ENCODE peak calls at places on chromosomes 12 and 14, in five cellular contexts. M, S, Z, E and N are unnamed samples.

GRCh38 chr12:121190523-121191031 is 19.4 kb upstream of the P2RX4 start:
- DNase-seq in M (peak), S (no peak), Z (no peak), E (no peak), N (no peak)

GRCh38 chr12:99390707-99391106 is 256.8 kb upstream of the GARIN6 start:
- DNase-seq in M (no peak), S (no peak), Z (peak), E (peak), N (peak)

GRCh38 chr12:41576925-41577324 is 388.8 kb downstream of the PDZRN4 start:
- DNase-seq in M (no peak), S (no peak), Z (no peak), E (no peak), N (no peak)

GRCh38 chr12:77104792-77105191 is 39.4 kb upstream of the E2F7 start:
- DNase-seq in M (peak), S (no peak), Z (no peak), E (no peak), N (no peak)

GRCh38 chr12:47715393-47715876 is 9.6 kb upstream of the RPAP3 start:
- DNase-seq in M (peak), S (peak), Z (peak), E (peak), N (peak)

GRCh38 chr12:59056931-59057330 is 136.6 kb upstream of the LRIG3 start:
- DNase-seq in M (no peak), S (no peak), Z (no peak), E (no peak), N (no peak)

GRCh38 chr14:23153891-23154796 is 29.3 kb downstream of the SLC7A8 start:
- DNase-seq in M (peak), S (peak), Z (no peak), E (no peak), N (peak)

GRCh38 chr14:62029569-62029924 is 267.3 kb downstream of the SNAPC1 start:
- DNase-seq in M (no peak), S (no peak), Z (no peak), E (no peak), N (no peak)

GRCh38 chr12:127214196-127214595 is 1052.8 kb upstream of the TMEM132C start:
- DNase-seq in M (no peak), S (no peak), Z (no peak), E (no peak), N (no peak)

GRCh38 chr14:94427016-94427613 is 25.5 kb downstream of the SERPINA11 start:
- DNase-seq in M (peak), S (no peak), Z (no peak), E (no peak), N (no peak)

GRCh38 chr12:1779783-1780182 is 40.6 kb upstream of the LRTM2 start:
- DNase-seq in M (no peak), S (no peak), Z (no peak), E (no peak), N (no peak)

GRCh38 chr12:88935856-88936255 is 355.6 kb upstream of the KITLG start:
- DNase-seq in M (peak), S (no peak), Z (no peak), E (no peak), N (no peak)

GRCh38 chr14:53964249-53964648 is 7.6 kb upstream of the BMP4 start:
- DNase-seq in M (no peak), S (no peak), Z (no peak), E (no peak), N (no peak)

GRCh38 chr12:38386238-38386985 is 69.8 kb downstream of the ALG10B start:
- DNase-seq in M (no peak), S (no peak), Z (no peak), E (no peak), N (no peak)

GRCh38 chr12:31813305-31813704 is 84.5 kb upstream of the AMN1 start:
- DNase-seq in M (no peak), S (no peak), Z (no peak), E (no peak), N (no peak)

GRCh38 chr14:85257287-85257686 is 272.7 kb upstream of the FLRT2 start:
- DNase-seq in M (no peak), S (no peak), Z (no peak), E (no peak), N (no peak)

GRCh38 chr12:15699886-15700285 is 89.3 kb downstream of the EPS8 start:
- DNase-seq in M (no peak), S (no peak), Z (no peak), E (no peak), N (no peak)

GRCh38 chr14:105854600-105855245 is 328.3 kb downstream of the TMEM121 start:
- DNase-seq in M (no peak), S (peak), Z (no peak), E (no peak), N (no peak)

GRCh38 chr14:96136361-96136760 is 68.3 kb upstream of the BDKRB2 start:
- DNase-seq in M (peak), S (no peak), Z (no peak), E (no peak), N (no peak)

GRCh38 chr12:120234643-120235368 is 30.7 kb downstream of the PXN start:
- DNase-seq in M (peak), S (peak), Z (peak), E (peak), N (peak)

GRCh38 chr12:40963761-40964160 is 224.4 kb upstream of the PDZRN4 start:
- DNase-seq in M (no peak), S (no peak), Z (no peak), E (no peak), N (no peak)

GRCh38 chr12:130298322-130298721 is 39.4 kb upstream of the PIWIL1 start:
- DNase-seq in M (no peak), S (no peak), Z (no peak), E (no peak), N (no peak)

GRCh38 chr12:47813491-47814196 is 6.1 kb downstream of the HDAC7 start:
- DNase-seq in M (no peak), S (no peak), Z (no peak), E (no peak), N (no peak)

GRCh38 chr12:112514926-112515642 is 96.3 kb downstream of the PTPN11 start:
- DNase-seq in M (no peak), S (no peak), Z (no peak), E (no peak), N (no peak)

GRCh38 chr12:90343966-90344365 is 611.0 kb downstream of the CCER1 start:
- DNase-seq in M (peak), S (no peak), Z (no peak), E (no peak), N (no peak)

GRCh38 chr14:52117433-52117832 is 48.6 kb upstream of the NID2 start:
- DNase-seq in M (no peak), S (no peak), Z (no peak), E (no peak), N (no peak)

GRCh38 chr14:53124778-53125177 is 28.3 kb downstream of the DDHD1 start:
- DNase-seq in M (no peak), S (no peak), Z (no peak), E (no peak), N (no peak)

GRCh38 chr12:54940695-54941315 is 43.8 kb downstream of the TESPA1 start:
- DNase-seq in M (no peak), S (no peak), Z (no peak), E (no peak), N (no peak)

DNA sequence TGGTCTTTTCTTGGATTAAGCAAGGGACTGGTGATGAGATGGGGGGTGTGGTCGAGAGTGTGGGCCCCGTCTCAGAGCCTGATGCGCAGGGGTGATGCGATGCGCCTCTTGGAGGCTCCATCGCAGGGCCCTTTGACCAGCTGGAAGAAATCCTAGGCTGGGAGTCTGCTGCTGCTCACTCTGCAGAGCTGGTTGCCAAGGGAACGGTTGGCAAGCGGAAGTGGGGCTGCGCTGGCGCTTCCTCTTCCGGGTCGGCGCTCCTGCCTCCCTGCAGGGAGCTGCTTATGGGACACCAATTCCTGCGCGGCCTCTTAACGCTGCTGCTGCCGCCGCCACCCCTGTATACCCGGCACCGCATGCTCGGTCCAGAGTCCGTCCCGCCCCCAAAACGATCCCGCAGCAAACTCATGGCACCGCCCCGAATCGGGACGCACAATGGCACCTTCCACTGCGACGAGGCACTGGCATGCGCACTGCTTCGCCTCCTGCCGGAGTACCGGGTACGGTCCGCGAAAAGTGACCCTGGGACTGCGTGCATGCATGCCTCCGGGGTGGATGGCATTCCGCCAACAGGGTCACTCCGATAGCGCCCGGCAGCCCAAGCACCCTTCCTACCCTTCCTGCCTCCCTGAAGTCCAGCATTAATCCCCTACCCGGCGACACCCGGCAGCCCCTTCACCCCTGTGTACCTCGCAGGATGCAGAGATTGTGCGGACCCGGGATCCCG is at the start of gene MYG1:
- DNase-seq in M (peak), S (peak), Z (peak), E (peak), N (peak)
- TF ChIP-seq CTCF in M (peak), S (no peak), Z (peak), E (no peak), N (no peak)

GRCh38 chr14:100882991-100883788 is 20.3 kb downstream of the RTL1 start:
- DNase-seq in M (no peak), S (no peak), Z (no peak), E (no peak), N (no peak)

GRCh38 chr14:100884456-100884855 is 19.1 kb downstream of the RTL1 start:
- DNase-seq in M (no peak), S (no peak), Z (no peak), E (peak), N (no peak)

GRCh38 chr14:100883789-100884101 is 19.8 kb downstream of the RTL1 start:
- DNase-seq in M (no peak), S (no peak), Z (no peak), E (no peak), N (no peak)

GRCh38 chr14:100887728-100888335 is 15.7 kb downstream of the RTL1 start:
- DNase-seq in M (no peak), S (no peak), Z (no peak), E (no peak), N (no peak)

GRCh38 chr14:100885196-100886030 is 18.1 kb downstream of the RTL1 start:
- DNase-seq in M (no peak), S (no peak), Z (no peak), E (peak), N (no peak)
- TF ChIP-seq CTCF in M (no peak), S (no peak), Z (no peak), E (no peak), N (no peak)

GRCh38 chr12:109302358-109302757 is 6.7 kb downstream of the FOXN4 start:
- DNase-seq in M (peak), S (no peak), Z (no peak), E (no peak), N (no peak)
- TF ChIP-seq CTCF in M (peak), S (no peak), Z (peak), E (peak), N (no peak)

GRCh38 chr12:6326316-6326959 is 15.4 kb downstream of the TNFRSF1A start:
- DNase-seq in M (no peak), S (no peak), Z (no peak), E (peak), N (peak)
- TF ChIP-seq CTCF in M (peak), S (peak), Z (peak), E (no peak), N (peak)

GRCh38 chr14:75002392-75003249 is at the start of gene EIF2B2:
- DNase-seq in M (peak), S (peak), Z (peak), E (peak), N (peak)
- TF ChIP-seq CTCF in M (peak), S (no peak), Z (peak), E (peak), N (peak)

GRCh38 chr12:7374423-7375144 is 69.4 kb downstream of the CD163L1 start:
- DNase-seq in M (no peak), S (peak), Z (no peak), E (peak), N (peak)
- TF ChIP-seq CTCF in M (peak), S (peak), Z (peak), E (peak), N (peak)

GRCh38 chr12:100901266-100901665 is 106.7 kb downstream of the ANO4 start:
- DNase-seq in M (no peak), S (no peak), Z (no peak), E (no peak), N (no peak)

GRCh38 chr12:100897240-100897639 is 102.7 kb downstream of the ANO4 start:
- DNase-seq in M (no peak), S (no peak), Z (no peak), E (no peak), N (no peak)

GRCh38 chr12:100899301-100899700 is 104.7 kb downstream of the ANO4 start:
- DNase-seq in M (no peak), S (no peak), Z (no peak), E (no peak), N (no peak)

GRCh38 chr12:100904270-100904669 is 109.7 kb downstream of the ANO4 start:
- DNase-seq in M (peak), S (no peak), Z (no peak), E (no peak), N (no peak)

DNA sequence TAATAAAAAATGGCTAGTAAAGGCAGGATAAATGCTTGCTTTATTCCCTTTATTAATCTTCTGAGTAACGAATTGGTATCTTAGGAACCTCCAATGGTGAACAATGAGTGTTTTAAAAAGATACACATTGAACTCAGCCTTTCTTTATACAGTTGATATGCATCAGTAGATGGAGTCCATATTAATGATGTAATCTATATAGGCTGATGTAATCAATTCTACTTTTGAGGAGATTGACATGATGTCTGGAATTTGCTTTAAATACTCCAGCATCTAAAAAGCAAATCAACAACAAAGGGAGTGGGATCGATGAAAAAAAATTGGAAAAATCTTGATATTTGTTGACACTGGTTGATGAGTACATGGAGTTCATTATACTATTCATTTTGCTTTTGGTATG is 106.2 kb downstream of the ANO4 start:
- DNase-seq in M (no peak), S (no peak), Z (no peak), E (no peak), N (no peak)
- TF ChIP-seq CTCF in M (no peak), S (no peak), Z (no peak), E (no peak), N (no peak)